ENCODE peak calls at places on chromosomes 3 and 15, in six cellular contexts. K is cardiac fibroblast, P is HS-5, O is neuronal stem cell, V is activated gamma-delta T cell treated with Interleukin-2 at 50 U/mL for 16 hours, G is GM03348. R is an unnamed sample.

GRCh38 chr3:134406331-134407246 is 32.3 kb upstream of the AMOTL2 start:
- DNase-seq in G (peak), P (no peak), O (peak), V (no peak), K (no peak), R (no peak)

GRCh38 chr3:106688463-106688862 is 688.8 kb upstream of the CCDC54 start:
- DNase-seq in K (peak), V (no peak), G (peak), O (no peak), P (peak), R (peak)

GRCh38 chr3:125054436-125055164 is 1.2 kb downstream of the HEG1 start:
- DNase-seq in P (peak), K (peak), V (no peak), O (no peak), G (peak), R (no peak)

GRCh38 chr3:193909387-193909786 is 226.6 kb upstream of the HES1 start:
- DNase-seq in P (no peak), G (no peak), K (no peak), O (no peak), V (no peak), R (no peak)

GRCh38 chr15:57149196-57149595 is 227.1 kb upstream of the CGNL1 start:
- DNase-seq in P (no peak), K (peak), G (peak), O (no peak), V (no peak), R (no peak)

GRCh38 chr3:87350367-87351199 is 74.2 kb upstream of the POU1F1 start:
- DNase-seq in V (peak), P (peak), K (peak), G (peak), O (peak), R (no peak)

GRCh38 chr15:99755692-99756409 is 22.6 kb upstream of the LYSMD4 start:
- DNase-seq in K (peak), G (peak), V (peak), O (peak), P (peak), R (peak)

GRCh38 chr3:71780430-71780829 is 4.5 kb downstream of the PROK2 start:
- DNase-seq in K (no peak), G (no peak), V (no peak), O (no peak), P (no peak), R (no peak)

GRCh38 chr3:60064210-60065178 is 1014.7 kb upstream of the CFAP20DC start:
- DNase-seq in P (peak), O (no peak), K (peak), V (no peak), G (peak), R (peak)

GRCh38 chr3:43796041-43796596 is 105.4 kb downstream of the ABHD5 start:
- DNase-seq in V (no peak), P (peak), G (no peak), O (no peak), K (peak), R (no peak)

GRCh38 chr3:172103724-172104123 is 64.3 kb downstream of the FNDC3B start:
- DNase-seq in P (no peak), K (peak), G (peak), V (no peak), O (no peak), R (peak)

GRCh38 chr3:72048873-72049272 is 263.9 kb upstream of the PROK2 start:
- DNase-seq in G (no peak), O (no peak), K (no peak), V (no peak), P (no peak), R (no peak)

GRCh38 chr3:195129644-195130492 is 141.1 kb downstream of the XXYLT1 start:
- DNase-seq in O (no peak), P (no peak), V (no peak), G (no peak), K (peak), R (no peak)

GRCh38 chr15:35958021-35958420 is 412.1 kb upstream of the DPH6 start:
- DNase-seq in K (peak), G (no peak), O (no peak), V (no peak), P (no peak), R (no peak)